ENCODE peak calls at places on chromosome 14, in four cellular contexts. T, O, A and M are unnamed samples.

GRCh38 chr14:72617391-72618011 is 276.4 kb downstream of the DPF3 start:
- DNase-seq in T (no peak), O (peak; percentile 19), A (no peak), M (peak; percentile 48)

GRCh38 chr14:105088812-105089745 is 23.8 kb upstream of the GPR132 start:
- DNase-seq in T (no peak), O (no peak), A (no peak), M (no peak)

GRCh38 chr14:58167057-58167456 is 15.0 kb upstream of the ARMH4 start:
- DNase-seq in T (no peak), O (no peak), A (no peak), M (no peak)

GRCh38 chr14:21723431-21724045 is 49.9 kb upstream of the OR4E1 start:
- DNase-seq in T (peak; percentile 60), O (peak; percentile 96), A (peak; percentile 32), M (no peak)

GRCh38 chr14:100634026-100634425 is 46.8 kb upstream of the BEGAIN start:
- DNase-seq in T (no peak), O (no peak), A (no peak), M (no peak)

GRCh38 chr14:64387232-64387737 is 868 bp upstream of the MTHFD1 start:
- DNase-seq in T (peak; percentile 10), O (peak; percentile 34), A (no peak), M (peak; percentile 41)

GRCh38 chr14:100450736-100451135 is 127.6 kb downstream of the SLC25A47 start:
- DNase-seq in T (no peak), O (no peak), A (no peak), M (no peak)

GRCh38 chr14:61603736-61604135 is 91.6 kb upstream of the HIF1A start:
- DNase-seq in T (no peak), O (no peak), A (no peak), M (no peak)

GRCh38 chr14:55707365-55707804 is 127.4 kb downstream of the KTN1 start:
- DNase-seq in T (peak; percentile 31), O (peak; percentile 53), A (no peak), M (peak; percentile 51)

GRCh38 chr14:36513012-36513420 is 7.0 kb downstream of the NKX2-1 start:
- DNase-seq in T (no peak), O (peak; percentile 61), A (no peak), M (no peak)
- TF ChIP-seq EZH2 in T (no peak), O (peak; percentile 82), A (no peak), M (peak; percentile 36)

GRCh38 chr14:56810850-56811595 is 744 bp upstream of the OTX2 start:
- DNase-seq in T (no peak), O (peak; percentile 79), A (no peak), M (no peak)
- TF ChIP-seq EZH2 in T (no peak), O (peak; percentile 87), A (no peak), M (no peak)

GRCh38 chr14:95321201-95321600 is 1.5 kb upstream of the CLMN start:
- DNase-seq in T (no peak), O (no peak), A (no peak), M (no peak)

GRCh38 chr14:95321693-95322455 is 2.2 kb upstream of the CLMN start:
- DNase-seq in T (no peak), O (no peak), A (no peak), M (no peak)

GRCh38 chr14:95323917-95324316 is 4.2 kb upstream of the CLMN start:
- DNase-seq in T (no peak), O (no peak), A (no peak), M (no peak)

GRCh38 chr14:95323361-95323760 is 3.7 kb upstream of the CLMN start:
- DNase-seq in T (no peak), O (no peak), A (no peak), M (no peak)

GRCh38 chr14:95322646-95323045 is 2.9 kb upstream of the CLMN start:
- DNase-seq in T (no peak), O (no peak), A (no peak), M (no peak)
- TF ChIP-seq EZH2 in T (no peak), O (no peak), A (no peak), M (no peak)

GRCh38 chr14:101922866-101923265 is 41.5 kb upstream of the DYNC1H1 start:
- DNase-seq in T (no peak), O (no peak), A (no peak), M (no peak)
- TF ChIP-seq EZH2 in T (no peak), O (no peak), A (no peak), M (no peak)

GRCh38 chr14:36517242-36518030 is 2.6 kb downstream of the NKX2-1 start:
- DNase-seq in T (no peak), O (peak; percentile 56), A (no peak), M (no peak)
- TF ChIP-seq EZH2 in T (no peak), O (peak; percentile 96), A (no peak), M (peak; percentile 84)